ENCODE peak calls at places on chromosomes 7 and 10, in four cellular contexts. F is IMR-90, L is mesendoderm, R is ovary. Q is an unnamed sample. For H3K27me3 and H3K36me3, the result is how much of the 10 kb centered on the place peaks cover.

GRCh38 chr7:42096681-42097637 is 140.1 kb downstream of the GLI3 start:
- DNase-seq in F (peak), L (peak), R (peak), Q (no peak)

GRCh38 chr10:47159361-47160228 is 140.4 kb upstream of the GDF10 start:
- DNase-seq in F (no peak), L (no peak), R (no peak), Q (no peak)

GRCh38 chr7:5553298-5553877 is 129.8 kb upstream of the TNRC18 start:
- DNase-seq in F (no peak), L (no peak), R (no peak), Q (peak)

GRCh38 chr7:66140924-66141323 is 26.3 kb downstream of the CRCP start:
- DNase-seq in F (peak), L (peak), R (peak), Q (peak)

GRCh38 chr7:130131964-130132875 is 61.9 kb downstream of the KLHDC10 start:
- DNase-seq in F (no peak), L (no peak), R (no peak), Q (no peak)

GRCh38 chr7:18667466-18667865 is 171.9 kb downstream of the HDAC9 start:
- DNase-seq in F (peak), L (peak), R (no peak), Q (no peak)

GRCh38 chr10:79118286-79119202 is 49.8 kb downstream of the ZMIZ1 start:
- DNase-seq in F (no peak), L (no peak), R (no peak), Q (no peak)

GRCh38 chr10:80164596-80164995 is 32.1 kb downstream of the PLAC9 start:
- DNase-seq in F (no peak), L (no peak), R (no peak), Q (no peak)

GRCh38 chr7:106553446-106553836 is 107.5 kb downstream of the CCDC71L start:
- DNase-seq in F (no peak), L (no peak), R (no peak), Q (no peak)

GRCh38 chr10:49115015-49115795 is at the start of gene VSTM4:
- DNase-seq in F (peak), L (peak), R (peak), Q (peak)

GRCh38 chr7:23477962-23478866 is 7.9 kb upstream of the IGF2BP3 start:
- DNase-seq in F (no peak), L (no peak), R (no peak), Q (no peak)
- H3K27me3 ChIP-seq in F (under half), L (under half), R (under half), Q (under half)

DNA sequence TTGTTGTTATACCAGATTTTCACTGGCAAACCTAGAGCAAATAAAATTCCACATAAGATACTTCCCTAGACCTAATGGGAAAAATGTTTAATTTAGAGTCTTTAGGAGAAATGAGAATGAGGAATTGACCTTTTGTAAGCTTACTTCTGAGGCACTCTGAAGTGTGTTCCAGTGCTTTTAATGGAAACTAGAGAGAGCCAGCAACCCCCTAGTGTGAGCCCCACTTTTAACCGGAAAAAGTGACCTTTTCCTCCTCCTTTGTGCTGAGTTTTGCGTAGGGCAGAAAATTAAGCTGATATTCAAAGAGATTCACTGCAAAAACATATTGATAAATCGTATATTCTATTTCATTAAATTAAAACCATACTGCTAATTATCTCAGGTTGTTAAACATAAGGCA is 5.2 kb downstream of the IKZF1 start:
- DNase-seq in F (no peak), L (no peak), R (no peak), Q (no peak)
- H3K4me3 ChIP-seq in F (no peak), L (no peak), R (no peak), Q (no peak)

GRCh38 chr7:157372300-157373232 is 35.8 kb downstream of the DNAJB6 start:
- DNase-seq in F (no peak), L (no peak), R (no peak), Q (no peak)

GRCh38 chr7:157371296-157371695 is 34.5 kb downstream of the DNAJB6 start:
- DNase-seq in F (no peak), L (no peak), R (no peak), Q (no peak)

GRCh38 chr7:157368955-157369354 is 32.2 kb downstream of the DNAJB6 start:
- DNase-seq in F (no peak), L (no peak), R (no peak), Q (no peak)

GRCh38 chr7:157373493-157373892 is 36.7 kb downstream of the DNAJB6 start:
- DNase-seq in F (no peak), L (no peak), R (no peak), Q (no peak)

DNA sequence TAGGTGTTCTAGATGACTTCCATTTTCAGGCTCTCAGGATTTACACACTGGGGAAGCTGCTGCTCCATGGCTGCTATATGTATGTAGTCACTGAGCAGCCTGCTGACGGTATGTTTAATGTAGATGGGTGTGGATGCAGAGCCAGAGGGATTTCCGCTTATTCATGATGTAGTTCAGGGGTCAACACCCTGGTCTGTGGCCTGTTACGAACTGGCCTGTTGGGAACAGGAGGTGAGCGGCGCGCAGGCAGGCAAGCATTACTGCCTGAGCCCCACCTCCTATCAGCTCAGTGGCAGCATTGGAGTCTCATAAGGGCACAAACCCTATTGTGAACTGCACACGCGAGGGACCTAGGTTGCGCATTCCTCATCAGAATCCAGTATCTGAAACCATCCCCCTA is 34.0 kb downstream of the DNAJB6 start:
- DNase-seq in F (no peak), L (no peak), R (no peak), Q (no peak)
- H3K36me3 ChIP-seq in F (half or more), L (under half), R (under half), Q (half or more)

GRCh38 chr7:25918731-25919130 is 233.3 kb upstream of the NFE2L3 start:
- DNase-seq in F (no peak), L (no peak), R (no peak), Q (no peak)
- H3K27me3 ChIP-seq in F (under half), L (under half), R (under half), Q (under half)

GRCh38 chr7:47638679-47639306 is 56.9 kb upstream of the TNS3 start:
- DNase-seq in F (peak), L (no peak), R (peak), Q (no peak)

GRCh38 chr7:47635091-47636090 is 53.5 kb upstream of the TNS3 start:
- DNase-seq in F (no peak), L (peak), R (peak), Q (peak)

GRCh38 chr7:47636693-47637175 is 54.8 kb upstream of the TNS3 start:
- DNase-seq in F (no peak), L (no peak), R (no peak), Q (no peak)

GRCh38 chr7:47634273-47634672 is 52.4 kb upstream of the TNS3 start:
- DNase-seq in F (peak), L (no peak), R (no peak), Q (no peak)

GRCh38 chr7:47636111-47636692 is 54.3 kb upstream of the TNS3 start:
- DNase-seq in F (no peak), L (no peak), R (no peak), Q (no peak)
- H3K4me3 ChIP-seq in F (no peak), L (no peak), R (no peak), Q (no peak)

DNA sequence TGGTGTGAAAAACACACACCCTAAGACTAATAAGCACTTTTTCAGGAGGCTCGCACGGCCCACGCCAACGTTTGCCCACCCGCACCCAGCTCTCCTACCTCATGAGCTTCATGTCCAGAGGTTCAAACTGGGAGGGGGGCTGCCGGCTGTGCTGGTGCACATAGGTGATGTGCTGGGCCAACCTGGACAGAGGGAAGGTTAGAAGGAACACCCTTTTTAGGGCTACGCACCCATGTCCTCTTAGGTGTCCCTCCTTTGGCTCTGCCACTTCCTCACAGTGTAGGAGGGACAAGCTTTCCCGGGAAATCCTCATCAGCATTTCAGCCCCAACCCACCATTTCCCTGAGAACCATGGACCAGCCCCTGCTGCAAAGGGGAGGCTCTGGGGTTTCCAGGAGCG is 5.9 kb downstream of the MCM7 start:
- DNase-seq in F (no peak), L (no peak), R (no peak), Q (peak)
- H3K36me3 ChIP-seq in F (half or more), L (under half), R (under half), Q (half or more)

DNA sequence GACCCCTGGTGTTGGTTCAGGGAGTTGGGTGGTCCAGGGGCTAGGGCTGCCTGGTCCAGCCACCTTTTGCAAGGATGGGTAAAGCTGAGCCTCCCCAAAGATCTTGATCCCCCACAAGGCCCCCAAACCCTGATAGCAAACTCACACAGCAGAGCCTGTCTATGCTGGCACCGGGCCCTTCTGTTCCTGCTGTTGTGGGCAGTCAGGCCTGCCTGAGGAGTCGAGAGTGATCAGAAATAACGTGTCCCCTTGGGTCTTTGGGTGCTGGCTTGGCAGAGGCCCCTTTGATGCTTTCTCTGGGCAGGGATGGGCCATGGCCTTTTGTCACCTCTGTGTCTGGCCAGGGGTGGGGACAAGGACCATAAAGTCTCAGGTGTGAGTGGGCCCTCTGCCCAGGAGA is 715 bp upstream of the MUC12 start:
- DNase-seq in F (no peak), L (no peak), R (no peak), Q (peak)
- H3K27me3 ChIP-seq in F (half or more), L (under half), R (under half), Q (under half)

GRCh38 chr7:1571261-1571650 is 1.4 kb upstream of the PSMG3 start:
- DNase-seq in F (peak), L (no peak), R (no peak), Q (no peak)
- H3K4me3 ChIP-seq in F (peak), L (no peak), R (no peak), Q (no peak)

GRCh38 chr7:91941450-91941849 is 788 bp downstream of the AKAP9 start:
- DNase-seq in F (peak), L (peak), R (no peak), Q (peak)
- H3K36me3 ChIP-seq in F (under half), L (under half), R (under half), Q (under half)

Q was measured in H7.